ENCODE peak calls at places on chromosomes 11 and 22, in five cellular contexts. G, X, S, K and H are unnamed samples.

GRCh38 chr11:93541884-93542752 is 1.1 kb downstream of the SMCO4 start:
- DNase-seq in G (peak), X (no peak), S (peak), K (peak), H (peak)

GRCh38 chr11:124114942-124115781 is at the start of gene VWA5A:
- DNase-seq in G (peak), X (peak), S (peak), K (peak), H (peak)

GRCh38 chr22:48899523-48900326 is 927.9 kb downstream of the BRD1 start:
- DNase-seq in G (peak), X (no peak), S (no peak), K (no peak), H (no peak)

GRCh38 chr11:82775736-82776346 is 42.2 kb upstream of the FAM181B start:
- DNase-seq in G (peak), X (no peak), S (no peak), K (no peak), H (no peak)

GRCh38 chr11:19426022-19426718 is 185.4 kb upstream of the E2F8 start:
- DNase-seq in G (no peak), X (no peak), S (no peak), K (no peak), H (no peak)

GRCh38 chr11:79201637-79202347 is 239.0 kb downstream of the TENM4 start:
- DNase-seq in G (no peak), X (no peak), S (no peak), K (no peak), H (no peak)

GRCh38 chr22:42321908-42322561 is 51.6 kb upstream of the TCF20 start:
- DNase-seq in G (no peak), X (no peak), S (no peak), K (no peak), H (no peak)

GRCh38 chr11:114058871-114059277 is 637 bp upstream of the ZBTB16 start:
- DNase-seq in G (no peak), X (no peak), S (peak), K (no peak), H (no peak)

GRCh38 chr22:46004105-46004866 is 27.3 kb upstream of the WNT7B start:
- DNase-seq in G (no peak), X (no peak), S (peak), K (peak), H (no peak)

GRCh38 chr11:34256591-34256990 is 101.2 kb downstream of the ABTB2 start:
- DNase-seq in G (no peak), X (no peak), S (no peak), K (no peak), H (no peak)

GRCh38 chr11:93330446-93330984 is at the start of gene DEUP1:
- DNase-seq in G (peak), X (no peak), S (peak), K (no peak), H (no peak)